ENCODE peak calls at places on chromosomes 7 and 10, in eight cellular contexts. Q is lung, C is ovary, E is heart left ventricle, D is PC-9, N is psoas muscle, F is sigmoid colon, X is PC-3. J is an unnamed sample. For H3K36me3, the result is how much of the 10 kb centered on the place peaks cover.

GRCh38 chr7:78985509-78985908 is 468.0 kb downstream of the MAGI2 start:
- DNase-seq in Q (no peak), C (no peak), E (no peak), D (no peak), N (no peak), F (no peak), X (peak), J (no peak)

GRCh38 chr10:52820316-52820715 is 47.7 kb upstream of the MBL2 start:
- DNase-seq in Q (no peak), C (no peak), E (no peak), D (no peak), N (no peak), F (no peak), X (peak), J (no peak)

GRCh38 chr10:97640868-97641811 is 669 bp downstream of the PI4K2A start:
- DNase-seq in Q (no peak), C (peak), E (peak), D (no peak), N (no peak), F (peak), X (no peak), J (no peak)

GRCh38 chr10:117000580-117000979 is 4.4 kb downstream of the SHTN1 start:
- DNase-seq in Q (no peak), C (no peak), E (no peak), D (no peak), N (no peak), F (no peak), X (no peak), J (no peak)

GRCh38 chr7:128406147-128406985 is 3.4 kb downstream of the IMPDH1 start:
- DNase-seq in Q (no peak), C (no peak), E (no peak), D (no peak), N (no peak), F (no peak), X (no peak), J (no peak)

GRCh38 chr10:3251172-3251571 is 78.6 kb upstream of the PITRM1 start:
- DNase-seq in Q (no peak), C (no peak), E (no peak), D (no peak), N (no peak), F (peak), X (no peak), J (no peak)

GRCh38 chr7:25069900-25070443 is 55.1 kb downstream of the CYCS start:
- DNase-seq in Q (peak), C (peak), E (no peak), D (peak), N (peak), F (peak), X (peak), J (peak)

GRCh38 chr7:44712012-44712411 is 36.6 kb upstream of the ZMIZ2 start:
- DNase-seq in Q (no peak), C (no peak), E (no peak), D (peak), N (no peak), F (no peak), X (peak), J (peak)

GRCh38 chr10:131081386-131081785 is 230.1 kb downstream of the TCERG1L start:
- DNase-seq in Q (no peak), C (peak), E (no peak), D (no peak), N (no peak), F (peak), X (no peak), J (no peak)

GRCh38 chr7:26399309-26399610 is 107.6 kb downstream of the SNX10 start:
- DNase-seq in Q (no peak), C (peak), E (peak), D (no peak), N (peak), F (no peak), X (peak), J (no peak)

GRCh38 chr10:103576862-103577261 is 83.4 kb downstream of the NEURL1 start:
- DNase-seq in Q (no peak), C (no peak), E (peak), D (no peak), N (no peak), F (no peak), X (peak), J (no peak)

GRCh38 chr10:111773950-111774349 is 409.6 kb downstream of the GPAM start:
- DNase-seq in Q (no peak), C (no peak), E (no peak), D (no peak), N (no peak), F (no peak), X (no peak), J (no peak)

GRCh38 chr10:130808686-130809085 is 502.8 kb downstream of the TCERG1L start:
- DNase-seq in Q (no peak), C (no peak), E (no peak), D (no peak), N (no peak), F (no peak), X (no peak), J (no peak)

GRCh38 chr7:101780281-101780680 is 37.1 kb upstream of the CUX1 start:
- DNase-seq in Q (no peak), C (no peak), E (no peak), D (no peak), N (no peak), F (no peak), X (no peak), J (no peak)

GRCh38 chr7:42479452-42480303 is 242.7 kb upstream of the GLI3 start:
- DNase-seq in Q (no peak), C (no peak), E (no peak), D (no peak), N (no peak), F (no peak), X (peak), J (peak)

GRCh38 chr7:51000956-51001355 is 218.3 kb upstream of the GRB10 start:
- DNase-seq in Q (no peak), C (no peak), E (no peak), D (no peak), N (no peak), F (no peak), X (peak), J (peak)

GRCh38 chr7:135158141-135158655 is 10.3 kb downstream of the TMEM140 start:
- DNase-seq in Q (no peak), C (no peak), E (no peak), D (no peak), N (peak), F (no peak), X (no peak), J (no peak)

GRCh38 chr7:28163955-28164354 is 16.6 kb downstream of the JAZF1 start:
- DNase-seq in Q (no peak), C (no peak), E (no peak), D (no peak), N (no peak), F (no peak), X (no peak), J (no peak)

GRCh38 chr7:102115931-102116330 is 170.7 kb upstream of the SH2B2 start:
- DNase-seq in Q (no peak), C (peak), E (no peak), D (no peak), N (no peak), F (peak), X (no peak), J (no peak)

GRCh38 chr7:52168085-52168484 is 851.5 kb upstream of the COBL start:
- DNase-seq in Q (no peak), C (no peak), E (no peak), D (no peak), N (no peak), F (no peak), X (no peak), J (no peak)

GRCh38 chr10:50333872-50334271 is 82.6 kb upstream of the ASAH2 start:
- DNase-seq in Q (no peak), C (no peak), E (no peak), D (no peak), N (no peak), F (no peak), X (no peak), J (no peak)

GRCh38 chr10:79384773-79385391 is 37.6 kb downstream of the PPIF start:
- DNase-seq in Q (peak), C (no peak), E (no peak), D (no peak), N (peak), F (peak), X (no peak), J (no peak)

GRCh38 chr10:72275351-72276012 is 1.8 kb downstream of the DDIT4 start:
- DNase-seq in Q (no peak), C (peak), E (no peak), D (no peak), N (peak), F (no peak), X (no peak), J (no peak)

GRCh38 chr7:1487466-1487865 is 16.7 kb downstream of the INTS1 start:
- DNase-seq in Q (no peak), C (no peak), E (no peak), D (no peak), N (no peak), F (no peak), X (no peak), J (no peak)

GRCh38 chr10:7513936-7514335 is 103.1 kb upstream of the SFMBT2 start:
- DNase-seq in Q (no peak), C (no peak), E (no peak), D (no peak), N (no peak), F (no peak), X (no peak), J (no peak)

GRCh38 chr10:131559450-131559911 is 248.0 kb upstream of the TCERG1L start:
- DNase-seq in Q (no peak), C (no peak), E (no peak), D (no peak), N (no peak), F (no peak), X (no peak), J (no peak)

GRCh38 chr10:110010076-110011069 is 2.6 kb downstream of the ADD3 start:
- DNase-seq in Q (no peak), C (no peak), E (no peak), D (no peak), N (no peak), F (no peak), X (no peak), J (no peak)

GRCh38 chr7:114631249-114631822 is 216.7 kb downstream of the FOXP2 start:
- DNase-seq in Q (no peak), C (no peak), E (no peak), D (no peak), N (peak), F (no peak), X (no peak), J (no peak)

GRCh38 chr7:112205348-112206237 is 606 bp downstream of the DOCK4 start:
- DNase-seq in Q (peak), C (peak), E (peak), D (peak), N (peak), F (peak), X (peak), J (peak)

GRCh38 chr10:125768217-125768616 is 7.4 kb downstream of the MMP21 start:
- DNase-seq in Q (no peak), C (no peak), E (no peak), D (no peak), N (no peak), F (no peak), X (no peak), J (peak)

GRCh38 chr7:78607099-78607498 is 808.5 kb downstream of the PHTF2 start:
- DNase-seq in Q (no peak), C (no peak), E (no peak), D (no peak), N (no peak), F (no peak), X (peak), J (peak)

GRCh38 chr10:80206277-80206655 is 929 bp upstream of the ANXA11 start:
- DNase-seq in Q (no peak), C (no peak), E (no peak), D (no peak), N (no peak), F (no peak), X (no peak), J (no peak)

GRCh38 chr7:7239346-7239745 is 57.0 kb downstream of the C1GALT1 start:
- DNase-seq in Q (no peak), C (no peak), E (no peak), D (no peak), N (no peak), F (no peak), X (no peak), J (no peak)

GRCh38 chr7:7236041-7236440 is 53.7 kb downstream of the C1GALT1 start:
- DNase-seq in Q (no peak), C (no peak), E (no peak), D (peak), N (no peak), F (no peak), X (peak), J (peak)

GRCh38 chr7:7235347-7235746 is 53.0 kb downstream of the C1GALT1 start:
- DNase-seq in Q (no peak), C (no peak), E (no peak), D (no peak), N (no peak), F (no peak), X (no peak), J (no peak)

GRCh38 chr7:7237201-7237977 is 55.0 kb downstream of the C1GALT1 start:
- DNase-seq in Q (no peak), C (no peak), E (no peak), D (no peak), N (no peak), F (no peak), X (no peak), J (no peak)

DNA sequence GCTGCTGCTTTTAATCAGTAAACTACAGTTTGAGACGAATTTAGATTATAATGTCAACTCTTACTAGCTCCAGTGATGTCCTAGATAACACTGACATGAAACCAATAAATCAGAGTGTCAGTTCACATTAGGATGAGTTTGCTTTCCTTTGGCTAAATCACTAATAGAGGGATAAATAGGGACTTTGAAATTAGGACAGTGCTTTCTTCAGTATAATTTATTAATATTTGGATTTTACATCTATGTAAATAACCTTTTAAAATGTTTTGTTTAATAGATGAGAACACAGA is 55.6 kb downstream of the C1GALT1 start:
- DNase-seq in Q (no peak), C (no peak), E (no peak), D (no peak), N (no peak), F (no peak), X (no peak), J (no peak)
- H3K4me3 ChIP-seq in Q (no peak), C (no peak), E (no peak), D (no peak), N (no peak), F (no peak), X (no peak), J (no peak)

GRCh38 chr7:157133304-157133703 is 5.4 kb upstream of the UBE3C start:
- DNase-seq in Q (no peak), C (no peak), E (no peak), D (no peak), N (no peak), F (no peak), X (no peak), J (no peak)

GRCh38 chr7:157138101-157138423 is 664 bp upstream of the UBE3C start:
- DNase-seq in Q (no peak), C (no peak), E (no peak), D (no peak), N (no peak), F (no peak), X (no peak), J (peak)

GRCh38 chr7:157138424-157139141 is at the start of gene UBE3C:
- DNase-seq in Q (peak), C (peak), E (peak), D (peak), N (peak), F (peak), X (peak), J (peak)

GRCh38 chr7:157139142-157140117 is 704 bp downstream of the UBE3C start:
- DNase-seq in Q (peak), C (peak), E (peak), D (no peak), N (peak), F (peak), X (peak), J (peak)

DNA sequence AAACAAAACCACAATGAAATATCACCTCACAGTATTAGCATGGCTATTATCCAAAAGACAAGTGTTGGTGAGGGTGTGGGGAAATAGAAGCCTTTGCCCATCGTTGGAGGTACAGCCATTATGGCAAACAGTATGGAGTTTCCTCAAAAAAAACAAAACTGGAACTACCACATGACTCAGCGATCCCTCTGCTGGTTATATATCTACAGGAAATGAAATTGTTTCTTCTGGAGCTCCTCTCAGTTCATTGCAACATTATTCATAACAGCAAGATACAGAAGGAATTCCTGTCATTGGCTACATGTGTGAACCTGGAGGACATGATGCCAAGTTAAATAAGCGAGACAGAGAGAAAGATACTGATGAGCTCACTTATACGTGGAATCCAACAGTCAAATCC is 2.4 kb upstream of the UBE3C start:
- DNase-seq in Q (no peak), C (no peak), E (no peak), D (no peak), N (no peak), F (no peak), X (peak), J (peak)
- TF ChIP-seq CTCF in Q (no peak), C (no peak), E (no peak), D (peak), N (no peak), F (no peak), X (peak), J (peak)

GRCh38 chr10:119073584-119073983 is 7.0 kb downstream of the EIF3A start:
- DNase-seq in Q (no peak), C (no peak), E (no peak), D (no peak), N (no peak), F (no peak), X (no peak), J (no peak)
- H3K36me3 ChIP-seq in Q (under half), C (under half), E (under half), D (under half), N (under half), F (under half), X (under half), J (under half)

GRCh38 chr7:41133700-41134099 is 569.2 kb downstream of the INHBA start:
- DNase-seq in Q (no peak), C (no peak), E (no peak), D (no peak), N (no peak), F (no peak), X (no peak), J (no peak)

GRCh38 chr7:41135511-41135910 is 567.4 kb downstream of the INHBA start:
- DNase-seq in Q (no peak), C (no peak), E (no peak), D (no peak), N (no peak), F (no peak), X (no peak), J (no peak)

GRCh38 chr7:41136551-41136950 is 566.3 kb downstream of the INHBA start:
- DNase-seq in Q (no peak), C (no peak), E (no peak), D (no peak), N (no peak), F (no peak), X (no peak), J (no peak)

GRCh38 chr7:41134242-41134872 is 568.5 kb downstream of the INHBA start:
- DNase-seq in Q (no peak), C (no peak), E (no peak), D (no peak), N (no peak), F (no peak), X (peak), J (peak)

GRCh38 chr7:41134873-41135250 is 568.0 kb downstream of the INHBA start:
- DNase-seq in Q (no peak), C (no peak), E (no peak), D (no peak), N (no peak), F (no peak), X (no peak), J (no peak)
- H3K4me3 ChIP-seq in Q (no peak), C (no peak), E (no peak), D (no peak), N (no peak), F (no peak), X (no peak), J (no peak)

J was measured in bronchial epithelial cell.